ENCODE peak calls at places on chromosome 1, in ten cellular contexts. A, V, F, K, J, Y, E, L, W and P are unnamed samples.

GRCh38 chr1:161367684-161368398 is at the start of gene CFAP126:
- DNase-seq in W (no peak), J (peak), Y (peak), K (peak), F (peak), V (no peak), E (peak), A (no peak), L (peak), P (peak)

GRCh38 chr1:157040802-157041201 is 4.7 kb downstream of the ARHGEF11 start:
- DNase-seq in W (no peak), J (no peak), A (no peak), F (peak), Y (no peak), V (no peak), L (no peak), K (no peak), E (no peak), P (no peak)

GRCh38 chr1:177877086-177877485 is 92.8 kb downstream of the SEC16B start:
- DNase-seq in J (no peak), V (no peak), F (no peak), L (no peak), K (no peak), Y (no peak), E (no peak), A (no peak), W (no peak), P (no peak)

GRCh38 chr1:35448344-35448801 is 108.8 kb downstream of the KIAA0319L start:
- DNase-seq in V (no peak), E (no peak), L (no peak), W (no peak), A (no peak), F (peak), K (no peak), Y (no peak), J (peak), P (peak)

GRCh38 chr1:116833655-116834054 is 76.1 kb upstream of the PTGFRN start:
- DNase-seq in J (no peak), E (no peak), A (no peak), V (no peak), L (no peak), F (no peak), Y (no peak), K (no peak), W (no peak), P (no peak)

GRCh38 chr1:6464514-6464836 is 1.5 kb downstream of the TNFRSF25 start:
- DNase-seq in L (no peak), K (no peak), Y (no peak), W (no peak), V (no peak), J (peak), F (no peak), A (no peak), E (no peak), P (no peak)

GRCh38 chr1:93079685-93080141 is 630 bp downstream of the MTF2 start:
- DNase-seq in V (no peak), E (no peak), K (peak), J (no peak), Y (peak), W (peak), A (peak), L (peak), F (no peak), P (peak)

GRCh38 chr1:156481527-156481926 is 19.0 kb downstream of the MEF2D start:
- DNase-seq in E (no peak), V (no peak), Y (no peak), A (no peak), J (no peak), K (no peak), W (no peak), L (no peak), F (no peak), P (no peak)

GRCh38 chr1:110148961-110149360 is 1.3 kb upstream of the SLC6A17 start:
- DNase-seq in F (no peak), Y (no peak), E (peak), A (no peak), J (no peak), K (peak), V (no peak), W (no peak), L (no peak), P (no peak)

GRCh38 chr1:162347281-162347680 is 29.4 kb downstream of the SPATA46 start:
- DNase-seq in A (no peak), W (no peak), V (no peak), L (no peak), F (no peak), J (no peak), K (no peak), Y (no peak), E (no peak), P (no peak)

GRCh38 chr1:41362749-41363631 is 1.8 kb downstream of the FOXO6 start:
- DNase-seq in W (no peak), L (no peak), Y (no peak), J (no peak), A (no peak), V (no peak), F (no peak), E (no peak), K (no peak), P (no peak)

GRCh38 chr1:71834570-71835441 is 447.5 kb downstream of the NEGR1 start:
- DNase-seq in L (no peak), K (no peak), A (no peak), V (no peak), F (peak), E (no peak), Y (no peak), W (no peak), J (no peak), P (peak)

GRCh38 chr1:59718064-59718988 is 96.4 kb upstream of the HOOK1 start:
- DNase-seq in K (peak), W (no peak), J (no peak), V (no peak), A (no peak), F (no peak), E (no peak), L (no peak), Y (no peak), P (no peak)

GRCh38 chr1:57736940-57737339 is 313.1 kb upstream of the DAB1 start:
- DNase-seq in L (no peak), Y (no peak), E (no peak), W (no peak), V (no peak), F (no peak), K (no peak), J (no peak), A (no peak), P (no peak)

GRCh38 chr1:62746809-62747138 is 37.2 kb upstream of the ATG4C start:
- DNase-seq in E (no peak), L (no peak), K (no peak), F (no peak), V (no peak), W (no peak), Y (no peak), J (no peak), A (no peak), P (no peak)

GRCh38 chr1:240173836-240174235 is 82.2 kb downstream of the FMN2 start:
- DNase-seq in E (no peak), A (no peak), W (no peak), F (no peak), Y (no peak), L (no peak), J (no peak), V (no peak), K (no peak), P (peak)